ENCODE peak calls at places on chromosomes 11 and 22, in four cellular contexts. Z is hepatocyte, A is foreskin fibroblast, D is HCT116. E is an unnamed sample.

GRCh38 chr11:44681698-44682097 is 45.1 kb upstream of the TSPAN18 start:
- DNase-seq in D (no peak), A (peak), Z (no peak), E (no peak)

GRCh38 chr11:56950510-56950909 is 38.2 kb upstream of the OR5AK2 start:
- DNase-seq in Z (no peak), D (no peak), A (no peak), E (no peak)

GRCh38 chr22:28952857-28953256 is 69.5 kb downstream of the ZNRF3 start:
- DNase-seq in D (no peak), A (no peak), Z (no peak), E (no peak)

GRCh38 chr22:19806213-19807160 is 45.9 kb downstream of the TBX1 start:
- DNase-seq in A (no peak), Z (peak), D (peak), E (no peak)

GRCh38 chr11:126060651-126061220 is 1.9 kb downstream of the CDON start:
- DNase-seq in A (no peak), Z (peak), D (no peak), E (no peak)

GRCh38 chr11:128893578-128894295 is 2.6 kb downstream of the KCNJ5 start:
- DNase-seq in Z (no peak), D (no peak), A (no peak), E (no peak)

GRCh38 chr22:25368271-25368670 is 148.8 kb downstream of the CRYBB2 start:
- DNase-seq in A (peak), Z (peak), D (no peak), E (peak)

GRCh38 chr11:23425379-23425778 is 565.1 kb upstream of the CCDC179 start:
- DNase-seq in Z (no peak), D (no peak), A (peak), E (no peak)

GRCh38 chr11:16261836-16262644 is 94.3 kb downstream of the SOX6 start:
- DNase-seq in Z (peak), A (no peak), D (no peak), E (no peak)

GRCh38 chr11:19511413-19512183 is 201.0 kb upstream of the NAV2 start:
- DNase-seq in D (no peak), A (no peak), Z (no peak), E (peak)

GRCh38 chr22:46991666-46992065 is 229.2 kb downstream of the TBC1D22A start:
- DNase-seq in Z (no peak), A (no peak), D (no peak), E (no peak)

GRCh38 chr11:96095884-96096301 is 172.0 kb upstream of the MTMR2 start:
- DNase-seq in Z (peak), A (no peak), D (no peak), E (no peak)

GRCh38 chr11:63610604-63611394 is 3.4 kb downstream of the PLAAT3 start:
- DNase-seq in D (no peak), Z (no peak), A (no peak), E (no peak)

GRCh38 chr11:1938343-1939005 is 8.7 kb upstream of the MRPL23 start:
- DNase-seq in A (no peak), D (no peak), Z (no peak), E (no peak)

GRCh38 chr11:109123811-109124787 is 297.9 kb upstream of the C11orf87 start:
- DNase-seq in Z (no peak), A (peak), D (no peak), E (peak)

GRCh38 chr11:35173620-35174278 is 34.8 kb downstream of the CD44 start:
- DNase-seq in D (no peak), A (no peak), Z (no peak), E (no peak)

GRCh38 chr22:35313311-35314121 is 13.8 kb downstream of the TOM1 start:
- DNase-seq in D (no peak), Z (peak), A (peak), E (peak)

GRCh38 chr11:112769573-112769972 is 191.6 kb upstream of the NCAM1 start:
- DNase-seq in A (no peak), Z (no peak), D (no peak), E (no peak)

GRCh38 chr11:112113539-112114457 is 27.1 kb downstream of the SDHD start:
- DNase-seq in D (peak), A (peak), Z (peak), E (peak)

GRCh38 chr11:96130061-96130460 is 206.2 kb upstream of the MTMR2 start:
- DNase-seq in A (no peak), Z (no peak), D (no peak), E (no peak)

GRCh38 chr11:2470495-2470894 is 25.7 kb downstream of the KCNQ1 start:
- DNase-seq in Z (no peak), A (no peak), D (no peak), E (no peak)

GRCh38 chr11:62879554-62879953 is 1.1 kb upstream of the SLC3A2 start:
- DNase-seq in A (no peak), D (no peak), Z (no peak), E (no peak)

GRCh38 chr11:35950082-35950481 is 6.2 kb downstream of the LDLRAD3 start:
- DNase-seq in Z (no peak), D (no peak), A (no peak), E (no peak)

GRCh38 chr11:122045181-122045586 is 70.8 kb downstream of the BLID start:
- DNase-seq in D (no peak), A (peak), Z (no peak), E (no peak)

DNA sequence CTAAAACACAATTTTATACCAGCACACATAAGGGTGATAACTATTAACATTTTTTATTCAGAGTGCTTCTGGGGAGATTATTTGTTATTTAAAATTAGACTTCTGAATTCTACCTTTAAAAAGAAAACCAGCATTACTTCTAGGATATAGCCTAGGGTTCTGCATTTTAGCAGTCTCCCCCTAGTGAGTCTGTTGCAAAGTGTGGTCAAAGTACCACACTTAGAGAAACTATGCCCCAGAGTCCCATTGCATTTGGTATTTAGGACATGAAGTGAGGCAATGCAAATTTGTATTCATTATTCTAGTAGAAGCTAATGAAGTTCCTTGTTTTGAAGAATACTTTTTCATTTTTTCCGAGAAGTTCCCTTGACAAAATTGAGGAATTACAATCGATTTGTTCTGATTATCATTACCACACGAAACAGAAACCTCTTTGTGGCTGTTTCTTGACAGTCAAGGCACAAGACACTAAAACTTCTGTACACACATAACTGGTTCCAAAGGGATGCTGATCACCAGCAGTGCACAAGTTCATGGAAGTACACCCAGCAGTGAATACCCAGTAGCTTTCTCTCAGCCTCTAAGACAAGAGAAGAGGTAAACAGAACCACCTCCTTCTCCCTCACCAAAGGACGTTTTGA is 27.4 kb upstream of the CCDC34 start:
- DNase-seq in A (no peak), D (no peak), Z (no peak), E (no peak)
- TF ChIP-seq CTCF in A (no peak), D (no peak), Z (no peak), E (no peak)

GRCh38 chr11:82225930-82226329 is 507.7 kb downstream of the FAM181B start:
- DNase-seq in A (no peak), D (no peak), Z (no peak), E (no peak)
- TF ChIP-seq CTCF in A (no peak), D (no peak), Z (peak), E (no peak)

GRCh38 chr11:32487270-32487669 is 51.9 kb upstream of the WT1 start:
- DNase-seq in A (no peak), Z (no peak), D (peak), E (no peak)
- TF ChIP-seq CTCF in A (no peak), Z (no peak), D (peak), E (peak)

GRCh38 chr11:131027501-131027900 is 111.2 kb upstream of the SNX19 start:
- DNase-seq in A (no peak), D (no peak), Z (no peak), E (no peak)

GRCh38 chr11:131025421-131026126 is 109.3 kb upstream of the SNX19 start:
- DNase-seq in D (no peak), A (no peak), Z (no peak), E (no peak)

DNA sequence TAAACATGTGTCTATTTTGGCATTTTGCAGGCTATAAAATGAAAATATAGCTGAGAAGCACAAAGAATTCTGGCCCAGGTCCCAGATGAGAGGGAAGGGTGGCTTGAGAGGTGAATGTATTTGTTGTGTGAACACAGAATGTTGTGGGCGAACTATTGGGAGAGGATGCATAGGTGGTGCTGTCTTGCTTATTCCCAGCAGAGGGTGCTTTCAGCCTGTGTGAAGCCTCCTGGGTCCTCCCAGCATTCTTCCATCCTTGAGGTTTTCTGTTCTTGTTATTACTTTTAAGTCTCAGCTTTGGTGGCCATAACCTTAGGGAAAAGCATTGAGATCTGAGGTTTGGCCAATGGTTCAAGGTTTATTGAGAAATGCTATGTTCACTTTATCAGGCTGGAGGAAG is 108.7 kb upstream of the SNX19 start:
- DNase-seq in Z (peak), D (no peak), A (peak), E (peak)
- TF ChIP-seq CTCF in Z (peak), D (peak), A (peak), E (peak)